ENCODE peak calls at places on chromosomes 13 and 19, in five cellular contexts. One of them, this sample, is unnamed.

GRCh38 chr19:32201661-32202060 is 143.7 kb upstream of the ZNF507 start:
- DNase-seq in fibroblast of lung: no peak
- DNase-seq in ovary: no peak
- DNase-seq in OCI-LY7: no peak
- DNase-seq in SJSA1: peak; percentile 32
- DNase-seq in this sample: no peak

GRCh38 chr19:13363235-13363634 is 143.0 kb downstream of the CACNA1A start:
- DNase-seq in fibroblast of lung: no peak
- DNase-seq in ovary: no peak
- DNase-seq in OCI-LY7: no peak
- DNase-seq in SJSA1: no peak
- DNase-seq in this sample: no peak

GRCh38 chr19:18147396-18147795 is 5.6 kb upstream of the PIK3R2 start:
- DNase-seq in fibroblast of lung: no peak
- DNase-seq in ovary: no peak
- DNase-seq in OCI-LY7: no peak
- DNase-seq in SJSA1: no peak
- DNase-seq in this sample: no peak

GRCh38 chr13:30607908-30608307 is 9.8 kb upstream of the USPL1 start:
- DNase-seq in fibroblast of lung: no peak
- DNase-seq in ovary: no peak
- DNase-seq in OCI-LY7: peak; percentile 89
- DNase-seq in SJSA1: no peak
- DNase-seq in this sample: no peak

GRCh38 chr13:97549201-97549600 is 115.2 kb downstream of the RAP2A start:
- DNase-seq in fibroblast of lung: no peak
- DNase-seq in ovary: no peak
- DNase-seq in OCI-LY7: no peak
- DNase-seq in SJSA1: no peak
- DNase-seq in this sample: no peak

GRCh38 chr13:33577037-33577436 is 240.9 kb upstream of the RFC3 start:
- DNase-seq in fibroblast of lung: peak; percentile 20
- DNase-seq in ovary: no peak
- DNase-seq in OCI-LY7: no peak
- DNase-seq in SJSA1: no peak
- DNase-seq in this sample: no peak

GRCh38 chr19:17686592-17687042 is 1.5 kb downstream of the UNC13A start:
- DNase-seq in fibroblast of lung: no peak
- DNase-seq in ovary: no peak
- DNase-seq in OCI-LY7: no peak
- DNase-seq in SJSA1: peak; percentile 66
- DNase-seq in this sample: no peak

GRCh38 chr19:1130801-1131717 is 27.3 kb downstream of the GPX4 start:
- DNase-seq in fibroblast of lung: no peak
- DNase-seq in ovary: peak; percentile 43
- DNase-seq in OCI-LY7: peak; percentile 41
- DNase-seq in SJSA1: no peak
- DNase-seq in this sample: no peak

GRCh38 chr19:16442386-16443276 is 29.1 kb downstream of the EPS15L1 start:
- DNase-seq in fibroblast of lung: no peak
- DNase-seq in ovary: peak; percentile 49
- DNase-seq in OCI-LY7: no peak
- DNase-seq in SJSA1: no peak
- DNase-seq in this sample: no peak

GRCh38 chr19:50432221-50432626 is 468 bp upstream of the MYBPC2 start:
- DNase-seq in fibroblast of lung: no peak
- DNase-seq in ovary: no peak
- DNase-seq in OCI-LY7: peak; percentile 42
- DNase-seq in SJSA1: no peak
- DNase-seq in this sample: no peak

GRCh38 chr19:57934820-57935665 is at the start of gene ZNF418:
- DNase-seq in fibroblast of lung: peak; percentile 89
- DNase-seq in ovary: peak; percentile 57
- DNase-seq in OCI-LY7: no peak
- DNase-seq in SJSA1: no peak
- DNase-seq in this sample: peak; percentile 62

GRCh38 chr13:110644892-110645521 is 29.7 kb downstream of the NAXD start:
- DNase-seq in fibroblast of lung: peak; percentile 64
- DNase-seq in ovary: peak; percentile 69
- DNase-seq in OCI-LY7: peak; percentile 64
- DNase-seq in SJSA1: peak; percentile 91
- DNase-seq in this sample: peak; percentile 34

GRCh38 chr19:41421314-41421713 is 5.9 kb downstream of the B3GNT8 start:
- DNase-seq in fibroblast of lung: no peak
- DNase-seq in ovary: no peak
- DNase-seq in OCI-LY7: no peak
- DNase-seq in SJSA1: no peak
- DNase-seq in this sample: no peak

GRCh38 chr19:17294051-17294891 is 9.0 kb downstream of the ABHD8 start:
- DNase-seq in fibroblast of lung: no peak
- DNase-seq in ovary: peak; percentile 57
- DNase-seq in OCI-LY7: peak; percentile 79
- DNase-seq in SJSA1: peak; percentile 62
- DNase-seq in this sample: no peak

GRCh38 chr19:4909172-4909896 is at the start of gene UHRF1:
- DNase-seq in fibroblast of lung: no peak
- DNase-seq in ovary: no peak
- DNase-seq in OCI-LY7: peak; percentile 86
- DNase-seq in SJSA1: peak; percentile 86
- DNase-seq in this sample: no peak

GRCh38 chr19:40611096-40611495 is 9.9 kb downstream of the LTBP4 start:
- DNase-seq in fibroblast of lung: no peak
- DNase-seq in ovary: no peak
- DNase-seq in OCI-LY7: no peak
- DNase-seq in SJSA1: no peak
- DNase-seq in this sample: no peak

GRCh38 chr13:89687066-89687465 is 1660.4 kb upstream of the MIR17HG start:
- DNase-seq in fibroblast of lung: peak; percentile 10
- DNase-seq in ovary: no peak
- DNase-seq in OCI-LY7: no peak
- DNase-seq in SJSA1: no peak
- DNase-seq in this sample: no peak

GRCh38 chr13:43379738-43380137 is 356.4 kb downstream of the DNAJC15 start:
- DNase-seq in fibroblast of lung: no peak
- DNase-seq in ovary: no peak
- DNase-seq in OCI-LY7: no peak
- DNase-seq in SJSA1: no peak
- DNase-seq in this sample: no peak

GRCh38 chr13:59651479-59651878 is 512.2 kb downstream of the DIAPH3 start:
- DNase-seq in fibroblast of lung: no peak
- DNase-seq in ovary: no peak
- DNase-seq in OCI-LY7: no peak
- DNase-seq in SJSA1: no peak
- DNase-seq in this sample: no peak

GRCh38 chr13:32300406-32300805 is 14.8 kb downstream of the ZAR1L start:
- DNase-seq in fibroblast of lung: no peak
- DNase-seq in ovary: no peak
- DNase-seq in OCI-LY7: no peak
- DNase-seq in SJSA1: no peak
- DNase-seq in this sample: no peak

GRCh38 chr13:75073791-75074190 is 408.2 kb downstream of the TBC1D4 start:
- DNase-seq in fibroblast of lung: no peak
- DNase-seq in ovary: no peak
- DNase-seq in OCI-LY7: no peak
- DNase-seq in SJSA1: no peak
- DNase-seq in this sample: no peak

GRCh38 chr13:91187522-91187921 is 160.0 kb upstream of the MIR17HG start:
- DNase-seq in fibroblast of lung: no peak
- DNase-seq in ovary: no peak
- DNase-seq in OCI-LY7: no peak
- DNase-seq in SJSA1: no peak
- DNase-seq in this sample: no peak

GRCh38 chr13:111630411-111630810 is 310.0 kb downstream of the TEX29 start:
- DNase-seq in fibroblast of lung: no peak
- DNase-seq in ovary: no peak
- DNase-seq in OCI-LY7: no peak
- DNase-seq in SJSA1: peak; percentile 42
- DNase-seq in this sample: no peak

GRCh38 chr19:13441810-13442512 is 64.3 kb downstream of the CACNA1A start:
- DNase-seq in fibroblast of lung: peak; percentile 38
- DNase-seq in ovary: peak; percentile 17
- DNase-seq in OCI-LY7: peak; percentile 40
- DNase-seq in SJSA1: peak; percentile 48
- DNase-seq in this sample: no peak

GRCh38 chr19:51696606-51697005 is 3.5 kb downstream of the SPACA6 start:
- DNase-seq in fibroblast of lung: no peak
- DNase-seq in ovary: no peak
- DNase-seq in OCI-LY7: no peak
- DNase-seq in SJSA1: peak; percentile 24
- DNase-seq in this sample: no peak

GRCh38 chr13:99977912-99978780 is 3.4 kb upstream of the ZIC2 start:
- DNase-seq in fibroblast of lung: no peak
- DNase-seq in ovary: no peak
- DNase-seq in OCI-LY7: no peak
- DNase-seq in SJSA1: peak; percentile 65
- DNase-seq in this sample: no peak

GRCh38 chr13:83753912-83754624 is 128.2 kb downstream of the SLITRK1 start:
- DNase-seq in fibroblast of lung: peak; percentile 6
- DNase-seq in ovary: no peak
- DNase-seq in OCI-LY7: no peak
- DNase-seq in SJSA1: peak; percentile 66
- DNase-seq in this sample: no peak

GRCh38 chr13:73275163-73275562 is 216.4 kb downstream of the KLF5 start:
- DNase-seq in fibroblast of lung: no peak
- DNase-seq in ovary: no peak
- DNase-seq in OCI-LY7: no peak
- DNase-seq in SJSA1: no peak
- DNase-seq in this sample: no peak

GRCh38 chr13:57627663-57628062 is 3.9 kb upstream of the PCDH17 start:
- DNase-seq in fibroblast of lung: peak; percentile 59
- DNase-seq in ovary: no peak
- DNase-seq in OCI-LY7: peak; percentile 43
- DNase-seq in SJSA1: no peak
- DNase-seq in this sample: no peak

GRCh38 chr19:46761418-46761831 is 15.2 kb upstream of the STRN4 start:
- DNase-seq in fibroblast of lung: peak; percentile 91
- DNase-seq in ovary: no peak
- DNase-seq in OCI-LY7: no peak
- DNase-seq in SJSA1: no peak
- DNase-seq in this sample: no peak

GRCh38 chr13:67227131-67227983 is 2.8 kb downstream of the PCDH9 start:
- DNase-seq in fibroblast of lung: no peak
- DNase-seq in ovary: no peak
- DNase-seq in OCI-LY7: no peak
- DNase-seq in SJSA1: no peak
- DNase-seq in this sample: no peak
- H3K4me3 ChIP-seq in fibroblast of lung: no peak overlapping the region
- H3K4me3 ChIP-seq in ovary: no peak overlapping the region
- H3K4me3 ChIP-seq in OCI-LY7: peak overlapping the region; percentile 90
- H3K4me3 ChIP-seq in SJSA1: no peak overlapping the region
- H3K4me3 ChIP-seq in this sample: no peak overlapping the region

GRCh38 chr19:11021760-11022144 is 60.9 kb downstream of the SMARCA4 start:
- DNase-seq in fibroblast of lung: no peak
- DNase-seq in ovary: no peak
- DNase-seq in OCI-LY7: no peak
- DNase-seq in SJSA1: peak; percentile 33
- DNase-seq in this sample: no peak
- H3K36me3 ChIP-seq in fibroblast of lung: peaks cover 57% of the 10 kb centered on the region
- H3K36me3 ChIP-seq in ovary: no peaks in the 10 kb centered on the region
- H3K36me3 ChIP-seq in OCI-LY7: peaks cover 99% of the 10 kb centered on the region
- H3K36me3 ChIP-seq in SJSA1: peaks cover 87% of the 10 kb centered on the region
- H3K36me3 ChIP-seq in this sample: peaks cover 6% of the 10 kb centered on the region

GRCh38 chr19:10815969-10816635 is 19.9 kb downstream of the TMED1 start:
- DNase-seq in fibroblast of lung: no peak
- DNase-seq in ovary: no peak
- DNase-seq in OCI-LY7: no peak
- DNase-seq in SJSA1: peak; percentile 50
- DNase-seq in this sample: no peak
- H3K4me3 ChIP-seq in fibroblast of lung: peak overlapping the region; percentile 77
- H3K4me3 ChIP-seq in ovary: peak overlapping the region; percentile 30
- H3K4me3 ChIP-seq in OCI-LY7: no peak overlapping the region
- H3K4me3 ChIP-seq in SJSA1: peak overlapping the region; percentile 51
- H3K4me3 ChIP-seq in this sample: no peak overlapping the region

GRCh38 chr19:7463575-7463974 is 25.3 kb downstream of the PEX11G start:
- DNase-seq in fibroblast of lung: no peak
- DNase-seq in ovary: no peak
- DNase-seq in OCI-LY7: no peak
- DNase-seq in SJSA1: no peak
- DNase-seq in this sample: no peak
- H3K36me3 ChIP-seq in fibroblast of lung: peaks cover 14% of the 10 kb centered on the region
- H3K36me3 ChIP-seq in ovary: no peaks in the 10 kb centered on the region
- H3K36me3 ChIP-seq in OCI-LY7: peaks cover 96% of the 10 kb centered on the region
- H3K36me3 ChIP-seq in SJSA1: peaks cover 54% of the 10 kb centered on the region
- H3K36me3 ChIP-seq in this sample: no peaks in the 10 kb centered on the region